ENCODE peak calls at places on chromosome 7, in four cellular contexts. One of them, this sample, is unnamed.

GRCh38 chr7:48262606-48263005 is 91.3 kb downstream of the ABCA13 start:
- DNase-seq in GM12878: no peak
- DNase-seq in K562: no peak
- DNase-seq in H1: no peak
- DNase-seq in this sample: no peak

GRCh38 chr7:23654508-23654907 is 25.5 kb upstream of the FAM221A start:
- DNase-seq in GM12878: no peak
- DNase-seq in K562: peak
- DNase-seq in H1: peak
- DNase-seq in this sample: peak

GRCh38 chr7:22781230-22781711 is 41.4 kb downstream of the TOMM7 start:
- DNase-seq in GM12878: no peak
- DNase-seq in K562: no peak
- DNase-seq in H1: no peak
- DNase-seq in this sample: no peak

GRCh38 chr7:46633816-46634215 is 712.7 kb upstream of the IGFBP3 start:
- DNase-seq in GM12878: no peak
- DNase-seq in K562: no peak
- DNase-seq in H1: no peak
- DNase-seq in this sample: no peak

GRCh38 chr7:44306608-44307007 is 18.8 kb downstream of the CAMK2B start:
- DNase-seq in GM12878: no peak
- DNase-seq in K562: no peak
- DNase-seq in H1: no peak
- DNase-seq in this sample: no peak

GRCh38 chr7:7018290-7018689 is 164.1 kb upstream of the C1GALT1 start:
- DNase-seq in GM12878: no peak
- DNase-seq in K562: no peak
- DNase-seq in H1: no peak
- DNase-seq in this sample: no peak

GRCh38 chr7:73827568-73828106 is 3.2 kb upstream of the CLDN4 start:
- DNase-seq in GM12878: no peak
- DNase-seq in K562: peak
- DNase-seq in H1: peak
- DNase-seq in this sample: no peak

GRCh38 chr7:141696386-141696785 is 5.6 kb downstream of the DENND11 start:
- DNase-seq in GM12878: no peak
- DNase-seq in K562: no peak
- DNase-seq in H1: no peak
- DNase-seq in this sample: no peak

GRCh38 chr7:122885583-122886356 is 490 bp downstream of the CADPS2 start:
- DNase-seq in GM12878: no peak
- DNase-seq in K562: peak
- DNase-seq in H1: peak
- DNase-seq in this sample: peak

GRCh38 chr7:132509667-132510066 is 66.6 kb downstream of the PLXNA4 start:
- DNase-seq in GM12878: no peak
- DNase-seq in K562: no peak
- DNase-seq in H1: no peak
- DNase-seq in this sample: no peak

GRCh38 chr7:42198296-42198695 is 38.7 kb downstream of the GLI3 start:
- DNase-seq in GM12878: no peak
- DNase-seq in K562: no peak
- DNase-seq in H1: no peak
- DNase-seq in this sample: no peak

GRCh38 chr7:137591444-137591843 is 247.9 kb upstream of the PTN start:
- DNase-seq in GM12878: no peak
- DNase-seq in K562: no peak
- DNase-seq in H1: no peak
- DNase-seq in this sample: no peak

GRCh38 chr7:55240418-55241142 is 124.6 kb upstream of the LANCL2 start:
- DNase-seq in GM12878: no peak
- DNase-seq in K562: no peak
- DNase-seq in H1: no peak
- DNase-seq in this sample: no peak

GRCh38 chr7:145169908-145170307 is 334.1 kb upstream of the TPK1 start:
- DNase-seq in GM12878: no peak
- DNase-seq in K562: no peak
- DNase-seq in H1: no peak
- DNase-seq in this sample: no peak

GRCh38 chr7:21580073-21580521 is 37.3 kb downstream of the DNAH11 start:
- DNase-seq in GM12878: peak
- DNase-seq in K562: no peak
- DNase-seq in H1: no peak
- DNase-seq in this sample: no peak

GRCh38 chr7:82036146-82036886 is 266.5 kb upstream of the HGF start:
- DNase-seq in GM12878: no peak
- DNase-seq in K562: no peak
- DNase-seq in H1: no peak
- DNase-seq in this sample: no peak

GRCh38 chr7:119320316-119320715 is 952.7 kb upstream of the KCND2 start:
- DNase-seq in GM12878: no peak
- DNase-seq in K562: no peak
- DNase-seq in H1: no peak
- DNase-seq in this sample: no peak

GRCh38 chr7:16742547-16742946 is 11.0 kb upstream of the TSPAN13 start:
- DNase-seq in GM12878: no peak
- DNase-seq in K562: no peak
- DNase-seq in H1: no peak
- DNase-seq in this sample: no peak

GRCh38 chr7:142754681-142755575 is 5.7 kb downstream of the PRSS1 start:
- DNase-seq in GM12878: no peak
- DNase-seq in K562: no peak
- DNase-seq in H1: peak
- DNase-seq in this sample: no peak

GRCh38 chr7:138979226-138979979 is 1.8 kb downstream of the KIAA1549 start:
- DNase-seq in GM12878: no peak
- DNase-seq in K562: no peak
- DNase-seq in H1: no peak
- DNase-seq in this sample: peak

GRCh38 chr7:2373124-2373556 is 18.5 kb downstream of the EIF3B start:
- DNase-seq in GM12878: no peak
- DNase-seq in K562: no peak
- DNase-seq in H1: no peak
- DNase-seq in this sample: no peak

GRCh38 chr7:147909712-147910111 is 680.9 kb upstream of the C7orf33 start:
- DNase-seq in GM12878: no peak
- DNase-seq in K562: no peak
- DNase-seq in H1: no peak
- DNase-seq in this sample: no peak

GRCh38 chr7:55472928-55473725 is 99.2 kb downstream of the VOPP1 start:
- DNase-seq in GM12878: no peak
- DNase-seq in K562: no peak
- DNase-seq in H1: no peak
- DNase-seq in this sample: no peak

GRCh38 chr7:30074422-30075030 is 46.3 kb downstream of the PLEKHA8 start:
- DNase-seq in GM12878: no peak
- DNase-seq in K562: peak
- DNase-seq in H1: no peak
- DNase-seq in this sample: peak

GRCh38 chr7:85286449-85286848 is 99.6 kb upstream of the SEMA3D start:
- DNase-seq in GM12878: no peak
- DNase-seq in K562: no peak
- DNase-seq in H1: no peak
- DNase-seq in this sample: no peak

GRCh38 chr7:132402751-132403245 is 173.5 kb downstream of the PLXNA4 start:
- DNase-seq in GM12878: no peak
- DNase-seq in K562: no peak
- DNase-seq in H1: no peak
- DNase-seq in this sample: no peak

GRCh38 chr7:155769701-155770100 is 42.6 kb downstream of the SHH start:
- DNase-seq in GM12878: no peak
- DNase-seq in K562: no peak
- DNase-seq in H1: no peak
- DNase-seq in this sample: no peak

GRCh38 chr7:38840736-38841460 is 68.1 kb downstream of the VPS41 start:
- DNase-seq in GM12878: no peak
- DNase-seq in K562: no peak
- DNase-seq in H1: no peak
- DNase-seq in this sample: no peak

GRCh38 chr7:84637568-84638338 is 443.2 kb upstream of the SEMA3A start:
- DNase-seq in GM12878: no peak
- DNase-seq in K562: no peak
- DNase-seq in H1: no peak
- DNase-seq in this sample: no peak

GRCh38 chr7:98249106-98249505 is 2.9 kb downstream of the TECPR1 start:
- DNase-seq in GM12878: no peak
- DNase-seq in K562: no peak
- DNase-seq in H1: no peak
- DNase-seq in this sample: no peak

GRCh38 chr7:130879191-130879590 is 145.2 kb upstream of the KLF14 start:
- DNase-seq in GM12878: no peak
- DNase-seq in K562: no peak
- DNase-seq in H1: no peak
- DNase-seq in this sample: no peak

GRCh38 chr7:44063547-44063893 is 1.8 kb downstream of the PGAM2 start:
- DNase-seq in GM12878: no peak
- DNase-seq in K562: no peak
- DNase-seq in H1: no peak
- DNase-seq in this sample: no peak

GRCh38 chr7:151093748-151094147 is 7.5 kb downstream of the AGAP3 start:
- DNase-seq in GM12878: no peak
- DNase-seq in K562: no peak
- DNase-seq in H1: no peak
- DNase-seq in this sample: no peak
- TF ChIP-seq TAF1 in GM12878: no peak
- TF ChIP-seq TAF1 in K562: no peak
- TF ChIP-seq TAF1 in H1: no peak
- TF ChIP-seq TAF1 in this sample: no peak

DNA sequence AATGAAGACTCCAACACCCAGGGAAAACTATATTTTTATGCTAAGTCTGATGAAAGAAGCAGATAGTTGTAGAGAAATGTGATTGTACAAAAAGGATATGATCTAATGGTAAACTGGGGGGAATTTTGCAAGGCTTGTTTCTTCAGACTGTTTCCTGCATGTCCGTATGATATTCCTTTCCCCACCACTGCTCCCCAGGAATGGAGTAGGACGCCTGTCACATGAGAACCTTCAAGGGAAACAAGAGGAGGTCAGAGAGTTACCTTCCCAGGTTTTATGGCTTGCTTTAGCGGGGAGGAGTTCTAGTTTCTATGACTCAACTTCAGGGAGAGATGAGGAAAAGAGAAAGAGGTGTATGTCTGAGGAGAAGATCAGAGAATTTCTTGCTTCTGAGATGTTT is 16.4 kb upstream of the ITPRID1 start:
- DNase-seq in GM12878: no peak
- DNase-seq in K562: no peak
- DNase-seq in H1: no peak
- DNase-seq in this sample: no peak
- TF ChIP-seq KDM1A in GM12878: no peak
- TF ChIP-seq KDM1A in K562: no peak
- TF ChIP-seq KDM1A in H1: no peak
- TF ChIP-seq KDM1A in this sample: no peak

GRCh38 chr7:107998660-107999480 is 4.1 kb downstream of the LAMB1 start:
- DNase-seq in GM12878: no peak
- DNase-seq in K562: no peak
- DNase-seq in H1: no peak
- DNase-seq in this sample: no peak

GRCh38 chr7:107999814-108000560 is 3.0 kb downstream of the LAMB1 start:
- DNase-seq in GM12878: no peak
- DNase-seq in K562: no peak
- DNase-seq in H1: no peak
- DNase-seq in this sample: no peak

GRCh38 chr7:108002726-108003590 is at the start of gene LAMB1:
- DNase-seq in GM12878: no peak
- DNase-seq in K562: peak
- DNase-seq in H1: peak
- DNase-seq in this sample: peak

GRCh38 chr7:108001759-108002725 is 919 bp downstream of the LAMB1 start:
- DNase-seq in GM12878: no peak
- DNase-seq in K562: no peak
- DNase-seq in H1: peak
- DNase-seq in this sample: no peak

DNA sequence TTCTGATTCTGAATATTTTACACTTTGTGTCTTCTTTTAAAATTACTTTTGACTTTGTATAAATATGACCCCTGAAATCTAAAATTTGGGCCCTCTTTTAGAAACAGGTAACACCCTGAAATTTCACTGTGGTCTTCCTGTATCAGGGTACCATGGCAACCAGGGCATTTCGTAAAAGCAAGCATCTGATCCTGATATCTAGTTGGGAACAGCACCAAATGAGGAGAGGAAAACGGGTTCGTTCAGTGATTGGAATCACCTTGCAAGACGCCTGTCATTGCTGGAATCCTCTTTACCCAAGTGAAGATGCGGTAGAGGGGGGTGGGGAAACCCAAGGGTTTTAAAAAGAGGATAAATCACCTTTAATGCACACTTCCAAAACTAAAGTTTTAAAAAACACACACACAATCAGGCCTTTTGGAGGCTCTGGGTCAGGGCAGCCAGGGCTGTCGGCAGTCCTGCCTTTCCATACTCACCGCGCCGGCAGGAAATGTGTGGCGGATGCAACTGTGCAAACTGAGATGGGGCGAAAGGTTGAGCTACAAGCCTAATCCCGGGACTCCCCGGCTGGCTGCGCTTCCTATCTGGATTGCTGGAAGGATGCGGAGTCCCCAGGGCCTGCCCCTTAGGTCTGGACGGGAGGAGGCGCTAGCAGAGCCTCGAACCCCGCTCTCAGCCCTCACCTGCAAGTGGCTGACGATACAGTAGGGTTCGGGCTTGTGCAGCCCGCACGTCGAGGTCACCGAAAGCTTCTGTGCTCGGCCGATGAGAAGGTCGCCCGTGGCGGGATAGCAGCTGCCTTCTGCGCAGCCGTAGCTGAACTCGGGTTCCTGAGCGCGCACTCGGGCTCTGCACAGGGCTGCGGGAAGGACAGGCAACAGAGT is 1.8 kb downstream of the LAMB1 start:
- DNase-seq in GM12878: no peak
- DNase-seq in K562: no peak
- DNase-seq in H1: peak
- DNase-seq in this sample: no peak
- TF ChIP-seq TAF1 in GM12878: no peak
- TF ChIP-seq TAF1 in K562: no peak
- TF ChIP-seq TAF1 in H1: no peak
- TF ChIP-seq TAF1 in this sample: no peak

DNA sequence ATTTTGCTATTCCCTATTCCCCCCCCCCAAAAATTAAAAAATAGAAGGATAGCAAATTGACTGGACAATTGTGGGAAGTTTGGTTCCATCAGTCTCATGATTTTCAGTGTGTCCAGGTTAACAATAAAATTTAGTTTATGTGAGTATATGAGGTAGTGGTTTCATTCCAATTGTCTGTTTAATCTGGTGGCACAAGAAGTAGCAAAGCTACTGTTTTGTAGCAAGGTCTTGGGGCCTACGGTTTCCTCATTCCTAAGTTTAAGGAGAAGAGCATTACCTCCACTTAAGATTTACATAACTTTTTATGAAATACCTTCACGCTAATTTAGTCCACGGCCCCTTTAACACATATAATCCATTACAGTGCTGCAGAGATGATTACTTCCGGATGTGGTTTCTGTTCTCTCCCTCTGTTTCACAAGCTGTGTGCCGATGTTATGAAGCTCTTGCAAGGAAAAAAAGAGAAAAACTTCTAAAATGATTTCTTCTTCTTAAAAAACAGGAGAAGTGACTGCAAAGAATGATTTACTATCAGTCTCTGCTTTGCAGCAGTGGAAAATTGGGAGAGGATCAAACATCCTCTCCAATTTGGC is 32.7 kb upstream of the NPVF start:
- DNase-seq in GM12878: no peak
- DNase-seq in K562: no peak
- DNase-seq in H1: no peak
- DNase-seq in this sample: no peak
- TF ChIP-seq KDM1A in GM12878: no peak
- TF ChIP-seq KDM1A in K562: no peak
- TF ChIP-seq KDM1A in H1: no peak
- TF ChIP-seq KDM1A in this sample: no peak